ENCODE peak calls at places on chromosomes 5 and 9, in four cellular contexts. Y, Q, P and B are unnamed samples.

GRCh38 chr9:131017067-131017466 is 8.1 kb downstream of the LAMC3 start:
- DNase-seq in Y (no peak), Q (no peak), P (no peak), B (no peak)

GRCh38 chr5:73290242-73290641 is 117.2 kb downstream of the TMEM174 start:
- DNase-seq in Y (no peak), Q (no peak), P (no peak), B (no peak)

GRCh38 chr5:95533106-95533505 is 21.7 kb downstream of the SKIC3 start:
- DNase-seq in Y (no peak), Q (no peak), P (no peak), B (no peak)

GRCh38 chr9:107872457-107873192 is 383.1 kb upstream of the KLF4 start:
- DNase-seq in Y (no peak), Q (no peak), P (no peak), B (no peak)

GRCh38 chr5:55920784-55921183 is 69.6 kb downstream of the IL31RA start:
- DNase-seq in Y (no peak), Q (peak; percentile 7), P (no peak), B (peak; percentile 70)

GRCh38 chr5:372911-373709 is 51.6 kb downstream of the AHRR start:
- DNase-seq in Y (no peak), Q (peak; percentile 75), P (no peak), B (peak; percentile 62)

GRCh38 chr5:68242743-68243142 is 27.2 kb downstream of the PIK3R1 start:
- DNase-seq in Y (no peak), Q (no peak), P (no peak), B (no peak)

GRCh38 chr9:96378187-96378586 is 5.3 kb downstream of the SLC35D2 start:
- DNase-seq in Y (peak; percentile 27), Q (no peak), P (no peak), B (no peak)

GRCh38 chr5:86918246-86918645 is 300.5 kb downstream of the COX7C start:
- DNase-seq in Y (no peak), Q (no peak), P (no peak), B (no peak)

GRCh38 chr5:125059255-125060050 is 313.0 kb upstream of the ZNF608 start:
- DNase-seq in Y (no peak), Q (no peak), P (no peak), B (no peak)

GRCh38 chr5:13478831-13479465 is 465.5 kb downstream of the DNAH5 start:
- DNase-seq in Y (no peak), Q (no peak), P (no peak), B (no peak)

GRCh38 chr9:122125891-122126331 is 32.8 kb upstream of the TTLL11 start:
- DNase-seq in Y (peak; percentile 65), Q (no peak), P (no peak), B (no peak)

GRCh38 chr9:32579706-32580331 is 6.9 kb upstream of the NDUFB6 start:
- DNase-seq in Y (peak; percentile 77), Q (no peak), P (peak; percentile 76), B (no peak)

GRCh38 chr5:57066921-57067914 is 106.6 kb upstream of the GPBP1 start:
- DNase-seq in Y (no peak), Q (no peak), P (no peak), B (no peak)

GRCh38 chr9:134442486-134443168 is 116.4 kb downstream of the RXRA start:
- DNase-seq in Y (no peak), Q (no peak), P (peak; percentile 46), B (no peak)

GRCh38 chr9:114107286-114108001 is 8.4 kb upstream of the KIF12 start:
- DNase-seq in Y (no peak), Q (no peak), P (no peak), B (no peak)

GRCh38 chr5:123044926-123045617 is 8.5 kb upstream of the PPIC start:
- DNase-seq in Y (no peak), Q (no peak), P (no peak), B (no peak)

GRCh38 chr9:126641118-126641851 is 27.6 kb downstream of the LMX1B start:
- DNase-seq in Y (no peak), Q (no peak), P (no peak), B (no peak)

GRCh38 chr9:93167838-93168237 is 16.1 kb upstream of the WNK2 start:
- DNase-seq in Y (no peak), Q (no peak), P (no peak), B (no peak)

GRCh38 chr5:68891718-68892117 is 202.1 kb upstream of the SLC30A5 start:
- DNase-seq in Y (no peak), Q (no peak), P (no peak), B (no peak)

GRCh38 chr9:88658311-88658822 is 123.4 kb downstream of the NXNL2 start:
- DNase-seq in Y (peak; percentile 72), Q (no peak), P (no peak), B (no peak)

DNA sequence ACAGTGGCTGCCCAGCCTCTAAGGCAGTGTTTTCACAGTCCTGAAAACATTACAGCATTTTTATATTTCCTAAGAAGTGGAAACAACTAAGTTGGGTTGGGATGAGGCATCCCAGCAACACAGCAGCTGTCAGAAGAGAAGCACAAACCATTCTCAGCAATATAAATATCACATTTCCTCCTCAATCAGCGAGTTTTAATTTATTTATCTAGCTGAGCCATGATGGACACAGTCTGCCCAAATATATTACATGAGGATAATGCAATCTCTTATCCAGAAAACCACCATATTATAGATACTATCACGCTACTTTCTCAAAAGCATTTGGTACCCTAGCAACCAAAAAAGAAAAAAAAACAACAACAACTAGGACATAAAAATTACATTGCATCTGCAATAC is 158.5 kb downstream of the FSTL4 start:
- DNase-seq in Y (no peak), Q (no peak), P (no peak), B (no peak)
- H3K4me1 ChIP-seq in Y (no peaks in the 10 kb centered on the region), Q (peaks cover 34% of the 10 kb centered on the region), P (no peaks in the 10 kb centered on the region), B (no peaks in the 10 kb centered on the region)

GRCh38 chr9:90778746-90779145 is 22.9 kb upstream of the SYK start:
- DNase-seq in Y (no peak), Q (no peak), P (no peak), B (no peak)
- TF ChIP-seq EP300 in Y (no peak), Q (no peak), P (no peak), B (no peak)

GRCh38 chr5:160370713-160371034 is 248 bp upstream of the C1QTNF2 start:
- DNase-seq in Y (no peak), Q (no peak), P (no peak), B (no peak)
- H3K4me3 ChIP-seq in Y (peak overlapping the region; percentile 77), Q (peak overlapping the region; percentile 74), P (peak overlapping the region; percentile 53), B (peak overlapping the region; percentile 80)

DNA sequence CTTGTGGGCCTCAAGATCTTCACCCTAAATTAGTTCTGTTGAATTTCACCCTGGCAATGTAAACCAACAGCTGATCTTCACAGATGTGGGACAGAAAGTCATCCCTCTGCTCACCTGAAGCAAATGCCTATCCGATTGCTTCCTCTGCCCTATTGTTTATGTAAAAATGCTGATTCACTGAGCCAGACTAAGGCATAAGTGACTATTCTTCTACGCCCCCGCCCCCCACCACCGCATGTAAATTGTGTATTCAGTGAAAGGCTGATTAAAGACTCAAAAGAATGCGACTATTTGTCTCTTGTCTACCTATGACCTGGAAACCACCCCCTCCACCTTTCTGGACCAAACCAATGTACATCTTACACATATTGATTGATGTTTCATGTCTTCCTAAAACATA is 129.6 kb upstream of the BOD1 start:
- DNase-seq in Y (no peak), Q (no peak), P (no peak), B (no peak)
- H3K4me1 ChIP-seq in Y (no peaks in the 10 kb centered on the region), Q (no peaks in the 10 kb centered on the region), P (no peaks in the 10 kb centered on the region), B (no peaks in the 10 kb centered on the region)

GRCh38 chr5:85545129-85545528 is 1072.6 kb upstream of the COX7C start:
- DNase-seq in Y (no peak), Q (no peak), P (no peak), B (no peak)

GRCh38 chr5:85549836-85550599 is 1067.7 kb upstream of the COX7C start:
- DNase-seq in Y (no peak), Q (no peak), P (no peak), B (no peak)

DNA sequence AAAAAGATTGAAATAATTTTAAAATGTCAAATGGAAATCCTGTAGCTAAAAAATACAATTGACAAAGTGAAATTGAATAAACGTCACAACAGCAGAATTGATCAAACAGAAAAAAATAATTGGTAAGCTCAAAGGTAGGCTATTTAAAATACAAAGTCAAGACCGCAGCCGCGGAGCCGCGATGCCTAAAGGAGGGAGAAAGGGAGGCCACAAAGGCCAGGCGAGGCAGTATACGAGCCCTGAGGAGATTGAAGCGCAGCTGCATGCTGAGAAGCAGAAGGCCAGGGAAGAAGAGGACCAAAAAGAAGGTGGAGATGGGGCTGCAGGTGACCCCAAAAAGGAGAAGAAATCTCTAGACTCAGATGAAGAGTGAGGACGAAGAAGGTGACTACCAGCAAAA is 1068.5 kb upstream of the COX7C start:
- DNase-seq in Y (no peak), Q (no peak), P (no peak), B (no peak)
- TF ChIP-seq EP300 in Y (no peak), Q (no peak), P (no peak), B (no peak)

DNA sequence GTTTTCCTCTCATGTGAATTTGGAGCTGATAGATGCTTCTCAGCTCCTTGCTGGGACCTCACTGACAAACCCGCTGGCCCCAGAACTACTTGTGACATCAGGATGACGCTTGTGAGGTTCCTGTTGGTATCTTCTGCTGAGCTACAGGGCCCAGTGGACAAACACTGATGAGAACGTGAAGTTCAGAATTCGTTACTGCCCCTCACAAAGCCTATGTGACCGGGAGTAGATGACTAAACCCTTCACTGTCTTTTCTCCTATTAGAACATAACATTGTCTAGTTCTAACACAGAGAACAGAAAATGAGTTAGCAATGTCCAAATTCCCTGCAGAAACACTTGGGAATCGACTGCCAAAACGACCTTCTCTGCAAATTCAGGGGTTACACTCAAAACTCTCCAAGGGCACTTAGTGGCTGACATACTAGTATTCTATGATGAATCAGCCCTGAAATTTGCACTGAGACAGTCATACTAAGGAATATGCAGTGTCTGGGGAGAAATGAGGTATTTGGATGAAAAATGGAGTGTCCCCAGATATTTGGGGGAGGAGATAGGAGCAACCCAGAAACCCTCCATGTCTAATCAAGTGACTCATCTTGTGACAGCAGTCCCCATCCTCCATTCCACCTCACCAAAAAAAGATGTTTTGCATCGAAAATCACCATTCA is 143.2 kb upstream of the TRIM32 start:
- DNase-seq in Y (no peak), Q (no peak), P (no peak), B (peak; percentile 72)
- H3K4me3 ChIP-seq in Y (no peak overlapping the region), Q (no peak overlapping the region), P (no peak overlapping the region), B (no peak overlapping the region)

GRCh38 chr9:101408374-101409078 is 9.9 kb downstream of the ZNF189 start:
- DNase-seq in Y (no peak), Q (no peak), P (no peak), B (no peak)

GRCh38 chr9:101400120-101400519 is 1.5 kb downstream of the ZNF189 start:
- DNase-seq in Y (no peak), Q (no peak), P (peak; percentile 36), B (no peak)

GRCh38 chr9:101398930-101399640 is 434 bp downstream of the ZNF189 start:
- DNase-seq in Y (peak; percentile 64), Q (peak; percentile 84), P (no peak), B (no peak)

GRCh38 chr9:101399641-101399965 is 952 bp downstream of the ZNF189 start:
- DNase-seq in Y (no peak), Q (no peak), P (no peak), B (no peak)

GRCh38 chr9:101403886-101404285 is 5.2 kb downstream of the ZNF189 start:
- DNase-seq in Y (no peak), Q (no peak), P (no peak), B (no peak)
- H3K4me1 ChIP-seq in Y (no peaks in the 10 kb centered on the region), Q (peaks cover 18% of the 10 kb centered on the region), P (peaks cover 2% of the 10 kb centered on the region), B (peaks cover 20% of the 10 kb centered on the region)

DNA sequence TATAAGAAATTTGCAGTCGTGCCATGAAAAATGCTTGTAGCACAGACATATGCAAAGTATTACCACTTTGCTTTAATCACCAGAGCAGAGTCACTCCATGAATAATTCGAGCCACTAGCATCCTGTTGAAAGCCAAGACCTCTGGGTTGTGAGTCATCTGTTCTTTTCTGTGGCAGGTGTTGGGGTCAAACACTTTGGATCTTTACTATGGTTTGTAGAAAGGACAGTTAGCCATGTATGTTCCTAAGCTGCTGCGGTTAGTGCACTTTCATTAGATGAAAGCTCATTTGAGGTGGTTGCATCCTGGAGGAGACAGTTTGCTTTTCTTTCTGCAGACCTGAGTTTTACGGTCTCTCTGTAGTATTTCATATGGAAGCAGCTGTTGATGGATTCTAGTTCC is 223.7 kb downstream of the DMRT2 start:
- DNase-seq in Y (no peak), Q (no peak), P (no peak), B (no peak)
- TF ChIP-seq EP300 in Y (no peak), Q (no peak), P (no peak), B (no peak)